ENCODE peak calls at places on chromosomes 16 and 17, in six cellular contexts. U is adrenal gland, W is body of pancreas, D is breast epithelium, K is ascending aorta, T is HepG2. A is an unnamed sample.

GRCh38 chr17:74235040-74235581 is 21.7 kb downstream of the TTYH2 start:
- DNase-seq in U (no peak), W (no peak), D (no peak), K (no peak), T (no peak), A (no peak)

GRCh38 chr16:84144301-84144858 is 597 bp downstream of the HSDL1 start:
- DNase-seq in U (peak; percentile 25), W (peak; percentile 31), D (no peak), K (no peak), T (no peak), A (no peak)

GRCh38 chr17:79890706-79891105 is 51.5 kb upstream of the CBX4 start:
- DNase-seq in U (peak; percentile 28), W (peak; percentile 28), D (peak; percentile 5), K (no peak), T (no peak), A (no peak)

GRCh38 chr17:22514315-22514714 is 822.0 kb downstream of the KCNJ18 start:
- DNase-seq in U (no peak), W (no peak), D (no peak), K (no peak), T (no peak), A (no peak)

GRCh38 chr17:30278032-30278431 is 13.7 kb downstream of the BLMH start:
- DNase-seq in U (no peak), W (peak; percentile 45), D (no peak), K (no peak), T (peak; percentile 49), A (no peak)

GRCh38 chr16:74570412-74571301 is 36.3 kb downstream of the GLG1 start:
- DNase-seq in U (no peak), W (no peak), D (no peak), K (no peak), T (peak; percentile 90), A (no peak)

GRCh38 chr17:59160203-59161025 is 4.9 kb downstream of the PRR11 start:
- DNase-seq in U (no peak), W (no peak), D (no peak), K (no peak), T (no peak), A (no peak)

GRCh38 chr16:2912330-2913199 is 834 bp downstream of the FLYWCH1 start:
- DNase-seq in U (peak; percentile 42), W (peak; percentile 33), D (no peak), K (peak; percentile 73), T (peak; percentile 6), A (no peak)

GRCh38 chr17:78780852-78781338 is 1.2 kb downstream of the CYTH1 start:
- DNase-seq in U (no peak), W (no peak), D (peak; percentile 50), K (no peak), T (no peak), A (no peak)

GRCh38 chr17:6787081-6787693 is 11.2 kb downstream of the FBXO39 start:
- DNase-seq in U (no peak), W (no peak), D (no peak), K (no peak), T (peak; percentile 46), A (no peak)

GRCh38 chr17:31657876-31658275 is 201.2 kb downstream of the COPRS start:
- DNase-seq in U (no peak), W (no peak), D (no peak), K (no peak), T (no peak), A (no peak)

GRCh38 chr16:66902648-66903543 is 15.8 kb downstream of the CDH16 start:
- DNase-seq in U (no peak), W (no peak), D (no peak), K (no peak), T (no peak), A (no peak)

GRCh38 chr17:36016555-36016954 is 1.2 kb downstream of the CCL23 start:
- DNase-seq in U (no peak), W (no peak), D (no peak), K (no peak), T (no peak), A (no peak)

GRCh38 chr17:72507370-72507769 is 386.6 kb downstream of the SOX9 start:
- DNase-seq in U (no peak), W (no peak), D (no peak), K (no peak), T (no peak), A (no peak)

GRCh38 chr17:45648642-45649041 is 135.5 kb upstream of the CRHR1 start:
- DNase-seq in U (no peak), W (no peak), D (no peak), K (no peak), T (no peak), A (no peak)

GRCh38 chr16:456891-457483 is 31.5 kb downstream of the RAB11FIP3 start:
- DNase-seq in U (peak; percentile 40), W (peak; percentile 51), D (no peak), K (no peak), T (no peak), A (peak; percentile 13)

GRCh38 chr16:3789375-3790067 is 72.2 kb upstream of the TRAP1 start:
- DNase-seq in U (no peak), W (no peak), D (no peak), K (no peak), T (no peak), A (no peak)

GRCh38 chr17:11495616-11496015 is 102.7 kb upstream of the DNAH9 start:
- DNase-seq in U (no peak), W (no peak), D (no peak), K (no peak), T (no peak), A (no peak)

GRCh38 chr16:88856122-88856827 is 472 bp downstream of the GALNS start:
- DNase-seq in U (no peak), W (no peak), D (no peak), K (peak; percentile 67), T (no peak), A (no peak)

GRCh38 chr17:72631568-72631967 is 460.9 kb downstream of the SLC39A11 start:
- DNase-seq in U (no peak), W (no peak), D (no peak), K (no peak), T (peak; percentile 85), A (no peak)

GRCh38 chr17:3020381-3020780 is 43.0 kb downstream of the OR1D5 start:
- DNase-seq in U (no peak), W (no peak), D (peak; percentile 40), K (no peak), T (no peak), A (no peak)

GRCh38 chr16:54175169-54175551 is 111.4 kb downstream of the IRX3 start:
- DNase-seq in U (no peak), W (peak; percentile 50), D (peak; percentile 75), K (no peak), T (no peak), A (no peak)

GRCh38 chr16:53090591-53091507 is 36.1 kb downstream of the CHD9 start:
- DNase-seq in U (peak; percentile 88), W (peak; percentile 61), D (peak; percentile 84), K (peak; percentile 98), T (peak; percentile 46), A (peak; percentile 86)

GRCh38 chr17:39923836-39924690 is 3.3 kb downstream of the ORMDL3 start:
- DNase-seq in U (no peak), W (no peak), D (no peak), K (no peak), T (peak; percentile 97), A (no peak)
- TF ChIP-seq CTCF in U (no peak), W (no peak), D (no peak), K (no peak), T (peak; percentile 62), A (no peak)

DNA sequence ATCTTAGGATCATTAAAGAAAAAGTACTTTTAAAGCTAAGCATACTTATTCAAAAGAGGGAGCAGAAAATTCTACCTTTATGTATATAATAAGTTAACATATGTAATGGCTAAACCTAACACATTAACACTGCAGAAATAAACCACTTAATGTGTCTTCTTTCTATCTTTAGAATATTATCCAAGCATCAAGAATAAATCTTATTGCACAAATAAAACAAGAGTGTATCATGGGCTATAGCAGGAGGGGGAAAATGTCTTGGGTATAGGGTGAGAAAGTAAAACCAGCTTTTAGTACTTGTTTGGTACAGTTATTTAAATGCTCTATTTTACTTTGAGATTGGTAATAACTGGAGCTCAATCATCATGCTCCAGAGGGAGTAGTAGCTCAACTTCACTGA is 10.9 kb downstream of the PRKCA start:
- DNase-seq in U (no peak), W (no peak), D (no peak), K (no peak), T (no peak), A (no peak)
- H3K4me1 ChIP-seq in U (peaks cover 41% of the 10 kb centered on the region), W (no peaks in the 10 kb centered on the region), D (no peaks in the 10 kb centered on the region), K (no peaks in the 10 kb centered on the region), T (peaks cover 7% of the 10 kb centered on the region), A (no peaks in the 10 kb centered on the region)

DNA sequence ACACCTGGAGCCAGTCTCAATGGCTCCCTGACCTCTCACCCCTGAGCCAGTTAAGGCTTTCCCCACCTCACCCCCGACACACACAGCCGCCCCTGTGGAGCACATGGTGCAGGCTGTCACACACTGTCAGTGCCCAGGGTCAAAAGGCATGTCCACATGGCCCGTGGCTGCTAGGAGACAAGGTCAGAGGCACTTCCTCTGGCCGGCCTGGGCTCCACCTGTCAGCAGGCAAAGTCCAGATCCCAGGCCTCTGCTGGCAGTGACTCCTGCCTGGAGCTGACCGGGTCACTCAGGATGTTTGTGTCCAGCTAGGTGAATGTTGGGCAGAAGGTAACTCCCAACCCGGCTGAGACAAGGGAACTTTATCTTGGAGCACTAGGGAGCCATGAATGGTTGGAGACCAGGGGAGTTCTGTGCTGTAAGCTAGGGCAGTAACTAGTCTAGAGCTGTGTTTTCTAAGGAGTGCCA is 6.0 kb downstream of the SREBF1 start:
- DNase-seq in U (peak; percentile 78), W (peak; percentile 52), D (no peak), K (no peak), T (peak; percentile 92), A (no peak)
- H3K27ac ChIP-seq in U (no peak overlapping the region), W (peak overlapping the region; percentile 39), D (peak overlapping the region; percentile 92), K (no peak overlapping the region), T (peak overlapping the region; percentile 75), A (no peak overlapping the region)

GRCh38 chr17:65550075-65550635 is 11.3 kb downstream of the AXIN2 start:
- DNase-seq in U (no peak), W (no peak), D (no peak), K (no peak), T (no peak), A (no peak)
- TF ChIP-seq CTCF in U (no peak), W (no peak), D (no peak), K (no peak), T (no peak), A (no peak)

DNA sequence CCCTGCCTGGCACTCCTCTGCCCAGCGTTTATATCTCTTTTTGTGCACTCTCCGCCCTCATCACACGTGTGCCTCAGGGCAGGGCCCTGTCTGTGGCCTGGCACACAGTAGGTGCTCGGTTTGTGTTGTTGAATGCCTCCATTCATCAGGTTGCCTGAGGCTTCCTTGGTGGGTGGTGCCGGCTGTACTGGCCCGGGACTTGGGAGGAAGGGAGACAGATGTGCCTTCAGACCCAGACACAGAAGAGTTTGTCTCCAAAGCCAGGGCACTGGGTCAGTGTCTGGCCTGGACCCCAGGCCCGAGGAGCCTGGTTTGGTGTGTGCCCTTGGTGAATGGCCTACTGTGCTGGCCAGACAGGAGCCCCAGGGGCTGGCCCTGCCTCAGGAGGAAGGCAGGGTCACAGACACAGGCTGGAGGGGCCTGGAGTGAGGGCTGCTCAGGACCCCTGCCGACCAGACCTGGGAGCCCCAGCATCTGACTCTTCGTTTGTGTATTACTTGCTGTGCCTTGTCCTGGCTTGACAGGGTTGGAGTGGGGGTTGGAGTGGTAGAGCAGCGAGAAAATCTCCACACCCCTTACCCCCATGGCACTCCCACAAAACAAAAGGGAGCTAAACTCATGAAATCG is 71.7 kb downstream of the RAI1 start:
- DNase-seq in U (no peak), W (no peak), D (no peak), K (no peak), T (no peak), A (no peak)
- H3K4me1 ChIP-seq in U (peaks cover 38% of the 10 kb centered on the region), W (peaks cover 42% of the 10 kb centered on the region), D (no peaks in the 10 kb centered on the region), K (peaks cover 22% of the 10 kb centered on the region), T (peaks cover 27% of the 10 kb centered on the region), A (peaks cover 46% of the 10 kb centered on the region)

GRCh38 chr16:78220571-78220970 is 121.1 kb downstream of the WWOX start:
- DNase-seq in U (no peak), W (no peak), D (no peak), K (no peak), T (no peak), A (no peak)
- H3K27ac ChIP-seq in U (no peak overlapping the region), W (no peak overlapping the region), D (no peak overlapping the region), K (no peak overlapping the region), T (no peak overlapping the region), A (no peak overlapping the region)